ENCODE peak calls at places on chromosomes 4 and X, in seven cellular contexts. One of them, this sample, is unnamed.

GRCh38 chr4:52665592-52665991 is 6.5 kb upstream of the USP46 start:
- DNase-seq in K562: no peak
- DNase-seq in IMR-90: no peak
- DNase-seq in transverse colon: no peak
- DNase-seq in sigmoid colon: no peak
- DNase-seq in A549: no peak
- DNase-seq in pancreas: no peak
- DNase-seq in this sample: no peak

GRCh38 chrX:104330966-104331365 is 76.2 kb upstream of the ESX1 start:
- DNase-seq in sigmoid colon: no peak
- DNase-seq in IMR-90: peak
- DNase-seq in transverse colon: no peak
- DNase-seq in A549: no peak
- DNase-seq in K562: no peak
- DNase-seq in pancreas: no peak
- DNase-seq in this sample: no peak

GRCh38 chrX:96181571-96181970 is 503.1 kb upstream of the DIAPH2 start:
- DNase-seq in K562: no peak
- DNase-seq in sigmoid colon: no peak
- DNase-seq in IMR-90: no peak
- DNase-seq in A549: no peak
- DNase-seq in pancreas: no peak
- DNase-seq in transverse colon: no peak
- DNase-seq in this sample: no peak

GRCh38 chr4:17680559-17680958 is 66.1 kb downstream of the MED28 start:
- DNase-seq in pancreas: no peak
- DNase-seq in K562: no peak
- DNase-seq in IMR-90: no peak
- DNase-seq in sigmoid colon: no peak
- DNase-seq in A549: no peak
- DNase-seq in transverse colon: no peak
- DNase-seq in this sample: no peak

GRCh38 chrX:34559325-34559724 is 97.8 kb downstream of the TMEM47 start:
- DNase-seq in pancreas: no peak
- DNase-seq in K562: no peak
- DNase-seq in A549: no peak
- DNase-seq in IMR-90: peak
- DNase-seq in transverse colon: no peak
- DNase-seq in sigmoid colon: no peak
- DNase-seq in this sample: no peak

GRCh38 chr4:53605783-53606182 is 14.5 kb upstream of the LNX1 start:
- DNase-seq in K562: no peak
- DNase-seq in IMR-90: peak
- DNase-seq in A549: no peak
- DNase-seq in pancreas: no peak
- DNase-seq in sigmoid colon: no peak
- DNase-seq in transverse colon: no peak
- DNase-seq in this sample: no peak

GRCh38 chr4:115090483-115091075 is 22.8 kb downstream of the NDST4 start:
- DNase-seq in IMR-90: peak
- DNase-seq in pancreas: no peak
- DNase-seq in transverse colon: no peak
- DNase-seq in A549: no peak
- DNase-seq in sigmoid colon: no peak
- DNase-seq in K562: no peak
- DNase-seq in this sample: no peak

GRCh38 chrX:53683556-53684414 is 2.7 kb downstream of the HUWE1 start:
- DNase-seq in A549: peak
- DNase-seq in transverse colon: peak
- DNase-seq in IMR-90: peak
- DNase-seq in K562: peak
- DNase-seq in sigmoid colon: peak
- DNase-seq in pancreas: peak
- DNase-seq in this sample: peak

GRCh38 chr4:51906167-51906647 is 63.3 kb downstream of the DCUN1D4 start:
- DNase-seq in sigmoid colon: no peak
- DNase-seq in IMR-90: peak
- DNase-seq in pancreas: no peak
- DNase-seq in transverse colon: no peak
- DNase-seq in K562: no peak
- DNase-seq in A549: no peak
- DNase-seq in this sample: no peak

GRCh38 chrX:154368630-154369452 is 5.6 kb downstream of the FLNA start:
- DNase-seq in sigmoid colon: peak
- DNase-seq in transverse colon: peak
- DNase-seq in pancreas: peak
- DNase-seq in K562: peak
- DNase-seq in IMR-90: peak
- DNase-seq in A549: peak
- DNase-seq in this sample: no peak

GRCh38 chr4:48249378-48249777 is 20.3 kb downstream of the TEC start:
- DNase-seq in K562: no peak
- DNase-seq in A549: no peak
- DNase-seq in pancreas: no peak
- DNase-seq in IMR-90: no peak
- DNase-seq in sigmoid colon: no peak
- DNase-seq in transverse colon: no peak
- DNase-seq in this sample: no peak

GRCh38 chr4:7806724-7807123 is 132.9 kb downstream of the AFAP1 start:
- DNase-seq in transverse colon: no peak
- DNase-seq in IMR-90: no peak
- DNase-seq in pancreas: no peak
- DNase-seq in sigmoid colon: no peak
- DNase-seq in K562: no peak
- DNase-seq in A549: no peak
- DNase-seq in this sample: no peak

GRCh38 chrX:29687687-29688086 is 527.7 kb upstream of the MAGEB2 start:
- DNase-seq in K562: no peak
- DNase-seq in transverse colon: no peak
- DNase-seq in A549: no peak
- DNase-seq in IMR-90: peak
- DNase-seq in sigmoid colon: no peak
- DNase-seq in pancreas: no peak
- DNase-seq in this sample: no peak

GRCh38 chrX:123807825-123808416 is 51.9 kb upstream of the XIAP start:
- DNase-seq in sigmoid colon: no peak
- DNase-seq in K562: peak
- DNase-seq in IMR-90: peak
- DNase-seq in pancreas: no peak
- DNase-seq in A549: no peak
- DNase-seq in transverse colon: no peak
- DNase-seq in this sample: no peak

GRCh38 chr4:28287837-28288236 is 1427.2 kb downstream of the STIM2 start:
- DNase-seq in IMR-90: peak
- DNase-seq in pancreas: no peak
- DNase-seq in A549: peak
- DNase-seq in K562: no peak
- DNase-seq in transverse colon: no peak
- DNase-seq in sigmoid colon: no peak
- DNase-seq in this sample: no peak

DNA sequence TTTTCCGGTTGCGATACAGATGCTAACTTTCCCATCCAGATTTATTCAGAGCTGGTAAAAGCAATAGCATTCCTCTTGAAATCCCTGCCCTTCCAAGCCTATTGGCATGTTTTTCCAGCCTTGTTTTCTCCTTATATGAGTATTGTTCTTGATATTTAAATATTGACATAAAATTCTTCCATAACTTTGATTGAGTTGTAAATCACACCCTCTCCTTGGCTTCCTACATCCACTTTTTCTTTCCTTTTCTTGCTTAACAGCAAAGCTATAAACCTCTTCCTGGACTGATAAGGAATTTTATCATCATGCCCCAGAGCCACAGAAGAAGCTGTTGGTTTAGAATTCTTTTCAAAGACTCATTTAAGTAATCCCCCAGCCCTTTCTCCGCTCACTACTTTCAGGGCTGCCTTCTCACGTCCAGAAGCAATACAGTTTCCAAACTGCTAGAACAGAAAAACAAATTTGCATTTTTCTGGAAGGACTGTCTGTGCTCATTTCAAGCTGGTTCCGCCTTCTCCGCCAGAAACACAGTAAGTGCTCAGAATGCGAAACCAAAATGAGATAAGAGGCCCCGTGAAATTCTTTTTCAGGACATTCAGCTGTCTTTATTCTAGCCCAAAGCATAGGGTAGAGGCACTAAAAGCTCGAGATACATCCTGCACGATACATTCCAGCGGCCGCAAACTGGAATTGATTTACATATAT is 922 bp downstream of the MID1 start:
- DNase-seq in A549: no peak
- DNase-seq in IMR-90: no peak
- DNase-seq in K562: no peak
- DNase-seq in transverse colon: no peak
- DNase-seq in pancreas: no peak
- DNase-seq in sigmoid colon: no peak
- DNase-seq in this sample: no peak
- H3K27ac ChIP-seq in A549: peak
- H3K27ac ChIP-seq in IMR-90: peak
- H3K27ac ChIP-seq in K562: no peak
- H3K27ac ChIP-seq in transverse colon: peak
- H3K27ac ChIP-seq in pancreas: peak
- H3K27ac ChIP-seq in sigmoid colon: peak
- H3K27ac ChIP-seq in this sample: peak

GRCh38 chr4:146959692-146960091 is 14.0 kb upstream of the TTC29 start:
- DNase-seq in pancreas: no peak
- DNase-seq in sigmoid colon: no peak
- DNase-seq in A549: no peak
- DNase-seq in K562: no peak
- DNase-seq in IMR-90: peak
- DNase-seq in transverse colon: no peak
- DNase-seq in this sample: no peak
- H3K27ac ChIP-seq in pancreas: no peak
- H3K27ac ChIP-seq in sigmoid colon: no peak
- H3K27ac ChIP-seq in A549: no peak
- H3K27ac ChIP-seq in K562: no peak
- H3K27ac ChIP-seq in IMR-90: no peak
- H3K27ac ChIP-seq in transverse colon: no peak
- H3K27ac ChIP-seq in this sample: no peak

DNA sequence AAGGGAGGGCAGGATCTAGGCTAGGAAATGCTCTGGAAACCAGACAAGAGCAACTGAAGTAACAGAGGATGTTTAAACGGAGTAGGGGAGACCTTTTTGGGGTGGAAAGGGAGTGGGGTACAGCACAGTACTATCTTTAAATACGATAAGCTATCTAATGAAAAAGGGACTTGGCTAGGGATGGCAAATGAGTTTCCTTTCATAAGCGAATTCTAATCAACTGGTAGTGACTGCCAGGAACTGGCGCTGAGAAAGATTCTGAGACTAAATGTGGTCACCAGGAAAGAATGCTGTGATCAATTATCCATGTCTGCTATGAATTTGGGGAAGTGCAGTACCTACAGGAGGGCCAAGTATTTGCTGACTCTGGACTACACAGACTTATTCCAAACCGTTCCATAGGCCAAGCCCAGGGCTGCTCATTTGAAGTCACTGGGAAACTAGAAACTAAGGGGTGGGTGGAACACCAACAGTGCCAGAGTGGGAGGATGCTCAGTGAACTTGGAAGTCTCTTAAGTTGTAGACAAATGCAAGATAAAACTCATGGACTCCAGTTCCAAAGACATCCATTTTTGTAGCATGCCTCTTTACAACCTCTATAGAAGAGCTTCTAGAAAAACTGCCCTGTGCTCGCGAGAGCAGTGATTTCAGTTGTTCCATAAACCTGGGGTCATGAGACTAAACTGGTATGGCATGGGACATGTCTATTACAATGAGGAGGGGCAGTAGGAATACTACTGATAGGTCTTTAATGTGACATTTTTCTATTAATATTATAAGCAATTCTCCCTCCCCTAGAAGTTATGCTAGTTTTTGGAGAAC is 2.0 kb downstream of the TRAPPC2 start:
- DNase-seq in pancreas: no peak
- DNase-seq in transverse colon: no peak
- DNase-seq in IMR-90: no peak
- DNase-seq in A549: no peak
- DNase-seq in sigmoid colon: no peak
- DNase-seq in K562: no peak
- DNase-seq in this sample: no peak
- H3K27ac ChIP-seq in pancreas: peak
- H3K27ac ChIP-seq in transverse colon: peak
- H3K27ac ChIP-seq in IMR-90: no peak
- H3K27ac ChIP-seq in A549: no peak
- H3K27ac ChIP-seq in sigmoid colon: peak
- H3K27ac ChIP-seq in K562: peak
- H3K27ac ChIP-seq in this sample: no peak

GRCh38 chr4:4780634-4781287 is 78.7 kb upstream of the MSX1 start:
- DNase-seq in transverse colon: no peak
- DNase-seq in pancreas: no peak
- DNase-seq in A549: no peak
- DNase-seq in sigmoid colon: no peak
- DNase-seq in IMR-90: peak
- DNase-seq in K562: no peak
- DNase-seq in this sample: no peak
- H3K27ac ChIP-seq in transverse colon: no peak
- H3K27ac ChIP-seq in pancreas: no peak
- H3K27ac ChIP-seq in A549: no peak
- H3K27ac ChIP-seq in sigmoid colon: no peak
- H3K27ac ChIP-seq in IMR-90: no peak
- H3K27ac ChIP-seq in K562: no peak
- H3K27ac ChIP-seq in this sample: no peak

DNA sequence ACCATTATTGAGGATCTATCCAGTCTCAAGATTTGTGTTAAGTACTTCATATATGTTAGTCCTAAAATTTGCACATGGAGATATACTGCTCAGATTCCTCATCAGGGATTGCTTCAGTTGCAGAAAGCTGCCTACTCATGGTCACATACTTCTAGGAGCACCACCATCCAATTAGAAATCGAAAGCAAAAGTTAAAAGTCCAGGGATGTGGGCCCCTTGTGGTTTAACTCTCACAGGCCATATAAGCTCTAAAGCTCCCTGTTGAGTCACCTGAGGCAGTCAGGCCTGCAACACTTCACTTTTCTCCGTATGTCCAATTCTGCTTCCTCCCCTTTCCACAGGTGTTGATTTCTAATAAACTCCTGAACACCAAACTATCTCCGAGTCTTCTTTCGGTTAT is 84.2 kb downstream of the CNOT6L start:
- DNase-seq in IMR-90: peak
- DNase-seq in pancreas: no peak
- DNase-seq in K562: peak
- DNase-seq in transverse colon: peak
- DNase-seq in A549: no peak
- DNase-seq in sigmoid colon: no peak
- DNase-seq in this sample: no peak
- H3K27ac ChIP-seq in IMR-90: no peak
- H3K27ac ChIP-seq in pancreas: no peak
- H3K27ac ChIP-seq in K562: peak
- H3K27ac ChIP-seq in transverse colon: no peak
- H3K27ac ChIP-seq in A549: no peak
- H3K27ac ChIP-seq in sigmoid colon: no peak
- H3K27ac ChIP-seq in this sample: no peak